ENCODE peak calls at places on chromosomes 7 and 10, in five cellular contexts. One of them, this sample, is unnamed.

GRCh38 chr7:129569811-129570215 is 41.7 kb upstream of the NRF1 start:
- DNase-seq in endothelial cell: no peak
- DNase-seq in brain microvascular endothelial cell: peak
- DNase-seq in CD4-positive, alpha-beta T cell: no peak
- DNase-seq in Panc1: peak
- DNase-seq in this sample: no peak

GRCh38 chr7:140364819-140365218 is 33.5 kb downstream of the SLC37A3 start:
- DNase-seq in endothelial cell: no peak
- DNase-seq in brain microvascular endothelial cell: no peak
- DNase-seq in CD4-positive, alpha-beta T cell: no peak
- DNase-seq in Panc1: no peak
- DNase-seq in this sample: no peak

GRCh38 chr7:98281757-98282652 is 519 bp downstream of the BRI3 start:
- DNase-seq in endothelial cell: peak
- DNase-seq in brain microvascular endothelial cell: no peak
- DNase-seq in CD4-positive, alpha-beta T cell: peak
- DNase-seq in Panc1: no peak
- DNase-seq in this sample: no peak

GRCh38 chr7:111045469-111045868 is 45.5 kb upstream of the LRRN3 start:
- DNase-seq in endothelial cell: no peak
- DNase-seq in brain microvascular endothelial cell: no peak
- DNase-seq in CD4-positive, alpha-beta T cell: no peak
- DNase-seq in Panc1: no peak
- DNase-seq in this sample: no peak

GRCh38 chr10:60488111-60488669 is 98.5 kb upstream of the ANK3 start:
- DNase-seq in endothelial cell: no peak
- DNase-seq in brain microvascular endothelial cell: no peak
- DNase-seq in CD4-positive, alpha-beta T cell: no peak
- DNase-seq in Panc1: no peak
- DNase-seq in this sample: no peak

GRCh38 chr10:94567714-94568520 is 22.3 kb downstream of the HELLS start:
- DNase-seq in endothelial cell: no peak
- DNase-seq in brain microvascular endothelial cell: no peak
- DNase-seq in CD4-positive, alpha-beta T cell: no peak
- DNase-seq in Panc1: no peak
- DNase-seq in this sample: no peak

GRCh38 chr7:79361214-79361613 is 92.3 kb downstream of the MAGI2 start:
- DNase-seq in endothelial cell: no peak
- DNase-seq in brain microvascular endothelial cell: no peak
- DNase-seq in CD4-positive, alpha-beta T cell: no peak
- DNase-seq in Panc1: no peak
- DNase-seq in this sample: no peak

GRCh38 chr10:75657351-75657750 is 225.9 kb downstream of the LRMDA start:
- DNase-seq in endothelial cell: no peak
- DNase-seq in brain microvascular endothelial cell: no peak
- DNase-seq in CD4-positive, alpha-beta T cell: no peak
- DNase-seq in Panc1: no peak
- DNase-seq in this sample: no peak

GRCh38 chr7:133052357-133052756 is 29.5 kb downstream of the CHCHD3 start:
- DNase-seq in endothelial cell: no peak
- DNase-seq in brain microvascular endothelial cell: no peak
- DNase-seq in CD4-positive, alpha-beta T cell: no peak
- DNase-seq in Panc1: no peak
- DNase-seq in this sample: no peak

GRCh38 chr10:97498841-97499560 is at the start of gene UBTD1:
- DNase-seq in endothelial cell: peak
- DNase-seq in brain microvascular endothelial cell: no peak
- DNase-seq in CD4-positive, alpha-beta T cell: peak
- DNase-seq in Panc1: no peak
- DNase-seq in this sample: no peak

GRCh38 chr10:59362991-59363390 is 642 bp upstream of the FAM13C start:
- DNase-seq in endothelial cell: peak
- DNase-seq in brain microvascular endothelial cell: peak
- DNase-seq in CD4-positive, alpha-beta T cell: no peak
- DNase-seq in Panc1: no peak
- DNase-seq in this sample: peak

GRCh38 chr10:124379609-124380193 is 39.0 kb downstream of the OAT start:
- DNase-seq in endothelial cell: no peak
- DNase-seq in brain microvascular endothelial cell: no peak
- DNase-seq in CD4-positive, alpha-beta T cell: no peak
- DNase-seq in Panc1: no peak
- DNase-seq in this sample: no peak

GRCh38 chr10:43865275-43866135 is 216.8 kb upstream of the ZNF32 start:
- DNase-seq in endothelial cell: no peak
- DNase-seq in brain microvascular endothelial cell: no peak
- DNase-seq in CD4-positive, alpha-beta T cell: no peak
- DNase-seq in Panc1: no peak
- DNase-seq in this sample: no peak

GRCh38 chr7:16719699-16720098 is 33.9 kb upstream of the TSPAN13 start:
- DNase-seq in endothelial cell: no peak
- DNase-seq in brain microvascular endothelial cell: no peak
- DNase-seq in CD4-positive, alpha-beta T cell: no peak
- DNase-seq in Panc1: no peak
- DNase-seq in this sample: no peak

GRCh38 chr10:74823791-74824183 is 2.6 kb upstream of the KAT6B start:
- DNase-seq in endothelial cell: no peak
- DNase-seq in brain microvascular endothelial cell: no peak
- DNase-seq in CD4-positive, alpha-beta T cell: no peak
- DNase-seq in Panc1: no peak
- DNase-seq in this sample: no peak

GRCh38 chr10:1048349-1048731 is 579 bp downstream of the IDI1 start:
- DNase-seq in endothelial cell: no peak
- DNase-seq in brain microvascular endothelial cell: no peak
- DNase-seq in CD4-positive, alpha-beta T cell: peak
- DNase-seq in Panc1: no peak
- DNase-seq in this sample: no peak

GRCh38 chr10:90652519-90652918 is 205.3 kb downstream of the HTR7 start:
- DNase-seq in endothelial cell: no peak
- DNase-seq in brain microvascular endothelial cell: peak
- DNase-seq in CD4-positive, alpha-beta T cell: no peak
- DNase-seq in Panc1: no peak
- DNase-seq in this sample: no peak
- TF ChIP-seq CTCF in endothelial cell: no peak
- TF ChIP-seq CTCF in brain microvascular endothelial cell: peak
- TF ChIP-seq CTCF in CD4-positive, alpha-beta T cell: no peak
- TF ChIP-seq CTCF in Panc1: peak
- TF ChIP-seq CTCF in this sample: no peak

GRCh38 chr10:5565671-5566581 is 41.2 kb downstream of the CALML3 start:
- DNase-seq in endothelial cell: no peak
- DNase-seq in brain microvascular endothelial cell: peak
- DNase-seq in CD4-positive, alpha-beta T cell: no peak
- DNase-seq in Panc1: no peak
- DNase-seq in this sample: no peak
- TF ChIP-seq CTCF in endothelial cell: no peak
- TF ChIP-seq CTCF in brain microvascular endothelial cell: no peak
- TF ChIP-seq CTCF in CD4-positive, alpha-beta T cell: no peak
- TF ChIP-seq CTCF in Panc1: no peak
- TF ChIP-seq CTCF in this sample: no peak

GRCh38 chr10:48361201-48361600 is 54.7 kb downstream of the MAPK8 start:
- DNase-seq in endothelial cell: no peak
- DNase-seq in brain microvascular endothelial cell: no peak
- DNase-seq in CD4-positive, alpha-beta T cell: no peak
- DNase-seq in Panc1: no peak
- DNase-seq in this sample: no peak

GRCh38 chr10:48366261-48366660 is 59.8 kb downstream of the MAPK8 start:
- DNase-seq in endothelial cell: no peak
- DNase-seq in brain microvascular endothelial cell: no peak
- DNase-seq in CD4-positive, alpha-beta T cell: no peak
- DNase-seq in Panc1: no peak
- DNase-seq in this sample: no peak

GRCh38 chr10:48364659-48365405 is 58.4 kb downstream of the MAPK8 start:
- DNase-seq in endothelial cell: no peak
- DNase-seq in brain microvascular endothelial cell: peak
- DNase-seq in CD4-positive, alpha-beta T cell: no peak
- DNase-seq in Panc1: no peak
- DNase-seq in this sample: no peak

GRCh38 chr10:48365668-48366067 is 59.2 kb downstream of the MAPK8 start:
- DNase-seq in endothelial cell: no peak
- DNase-seq in brain microvascular endothelial cell: no peak
- DNase-seq in CD4-positive, alpha-beta T cell: no peak
- DNase-seq in Panc1: no peak
- DNase-seq in this sample: no peak

DNA sequence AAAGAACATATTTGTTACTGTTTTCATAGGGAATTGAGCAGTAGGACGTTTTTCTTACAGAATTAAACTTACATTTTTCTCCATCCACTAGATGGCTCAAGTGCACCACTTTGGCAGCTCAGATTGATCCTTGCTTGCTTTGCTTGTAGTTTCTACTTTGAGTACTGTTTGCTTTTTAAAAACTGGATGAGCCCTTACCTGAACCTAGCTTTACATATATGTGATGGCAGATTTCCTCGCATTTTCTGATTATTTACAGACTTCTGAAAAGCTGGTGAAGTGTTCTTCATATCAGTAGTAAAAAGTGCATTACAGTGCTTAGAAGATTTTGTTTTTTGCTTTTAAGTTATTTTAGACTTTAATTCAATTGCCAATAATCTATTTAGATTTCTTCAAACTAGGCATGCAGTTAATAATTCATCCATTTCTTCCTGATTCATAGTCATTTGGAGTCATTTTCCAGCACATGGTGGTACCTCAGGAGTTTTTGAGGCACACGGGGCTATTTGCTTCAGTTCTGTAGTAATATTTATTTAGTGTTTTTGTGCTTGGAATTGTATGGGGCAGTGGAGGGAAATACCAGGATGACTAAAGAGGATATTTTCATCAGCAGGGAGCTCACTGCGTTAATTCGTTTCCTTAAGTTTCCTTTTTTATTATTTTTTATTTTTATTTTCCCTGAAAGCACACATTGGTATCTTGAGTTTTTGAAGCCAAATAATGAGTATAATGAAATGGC is 57.3 kb downstream of the MAPK8 start:
- DNase-seq in endothelial cell: peak
- DNase-seq in brain microvascular endothelial cell: peak
- DNase-seq in CD4-positive, alpha-beta T cell: no peak
- DNase-seq in Panc1: peak
- DNase-seq in this sample: peak
- TF ChIP-seq CTCF in endothelial cell: peak
- TF ChIP-seq CTCF in brain microvascular endothelial cell: peak
- TF ChIP-seq CTCF in CD4-positive, alpha-beta T cell: peak
- TF ChIP-seq CTCF in Panc1: peak
- TF ChIP-seq CTCF in this sample: peak

GRCh38 chr10:29636178-29636577 is 1.4 kb upstream of the SVIL start:
- DNase-seq in endothelial cell: no peak
- DNase-seq in brain microvascular endothelial cell: peak
- DNase-seq in CD4-positive, alpha-beta T cell: no peak
- DNase-seq in Panc1: no peak
- DNase-seq in this sample: no peak

GRCh38 chr10:29634105-29634504 is 666 bp downstream of the SVIL start:
- DNase-seq in endothelial cell: no peak
- DNase-seq in brain microvascular endothelial cell: no peak
- DNase-seq in CD4-positive, alpha-beta T cell: no peak
- DNase-seq in Panc1: no peak
- DNase-seq in this sample: no peak

GRCh38 chr10:29635711-29636144 is 957 bp upstream of the SVIL start:
- DNase-seq in endothelial cell: peak
- DNase-seq in brain microvascular endothelial cell: peak
- DNase-seq in CD4-positive, alpha-beta T cell: no peak
- DNase-seq in Panc1: no peak
- DNase-seq in this sample: no peak

GRCh38 chr10:29637537-29637936 is 2.8 kb upstream of the SVIL start:
- DNase-seq in endothelial cell: no peak
- DNase-seq in brain microvascular endothelial cell: no peak
- DNase-seq in CD4-positive, alpha-beta T cell: no peak
- DNase-seq in Panc1: no peak
- DNase-seq in this sample: no peak

DNA sequence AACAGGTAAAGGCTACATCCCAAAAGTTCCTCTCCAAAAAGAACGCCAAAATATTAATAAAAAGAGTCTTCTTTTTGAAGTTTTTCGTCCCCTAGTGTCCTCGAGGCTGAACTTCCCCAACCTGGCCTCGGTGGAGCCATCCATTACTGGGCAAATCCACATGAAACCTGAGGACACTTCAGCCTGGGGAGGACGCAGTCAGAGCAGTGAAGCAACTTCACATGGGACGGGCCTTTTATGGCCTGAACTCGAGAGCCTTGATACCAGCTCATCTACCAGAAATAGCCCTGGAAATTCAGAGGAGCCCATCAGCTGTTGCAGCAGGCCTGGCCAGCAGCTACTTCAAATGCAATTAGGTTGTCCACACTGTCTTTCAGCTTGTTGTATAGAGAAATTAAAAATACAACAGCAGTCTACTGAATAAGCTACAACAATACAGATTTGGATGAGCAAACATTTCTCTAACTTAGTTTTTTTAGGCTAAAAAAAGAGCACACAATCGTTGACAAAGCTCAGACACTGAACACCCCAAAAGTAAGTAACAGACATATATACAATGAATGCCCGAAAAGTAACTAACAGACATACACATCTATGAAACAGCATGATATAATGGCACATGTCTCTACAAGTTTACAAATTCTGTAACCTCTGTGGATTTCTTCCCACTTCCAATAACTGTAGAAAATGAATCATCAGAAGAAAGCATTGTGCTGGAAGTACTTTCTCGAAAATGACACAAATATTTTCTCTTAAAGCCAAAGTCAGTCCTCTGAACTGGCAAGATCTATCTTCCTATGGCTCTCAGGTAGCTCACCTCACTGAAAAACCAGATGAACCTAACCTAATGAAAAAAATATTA is at the start of gene SVIL:
- DNase-seq in endothelial cell: no peak
- DNase-seq in brain microvascular endothelial cell: peak
- DNase-seq in CD4-positive, alpha-beta T cell: no peak
- DNase-seq in Panc1: no peak
- DNase-seq in this sample: no peak
- TF ChIP-seq CTCF in endothelial cell: no peak
- TF ChIP-seq CTCF in brain microvascular endothelial cell: peak
- TF ChIP-seq CTCF in CD4-positive, alpha-beta T cell: no peak
- TF ChIP-seq CTCF in Panc1: no peak
- TF ChIP-seq CTCF in this sample: peak

GRCh38 chr7:70506463-70506862 is 625.5 kb upstream of the GALNT17 start:
- DNase-seq in endothelial cell: peak
- DNase-seq in brain microvascular endothelial cell: no peak
- DNase-seq in CD4-positive, alpha-beta T cell: no peak
- DNase-seq in Panc1: no peak
- DNase-seq in this sample: peak
- TF ChIP-seq CTCF in endothelial cell: no peak
- TF ChIP-seq CTCF in brain microvascular endothelial cell: peak
- TF ChIP-seq CTCF in CD4-positive, alpha-beta T cell: no peak
- TF ChIP-seq CTCF in Panc1: no peak
- TF ChIP-seq CTCF in this sample: peak

GRCh38 chr7:54476609-54477008 is 65.6 kb upstream of the VSTM2A start:
- DNase-seq in endothelial cell: no peak
- DNase-seq in brain microvascular endothelial cell: no peak
- DNase-seq in CD4-positive, alpha-beta T cell: no peak
- DNase-seq in Panc1: no peak
- DNase-seq in this sample: no peak

GRCh38 chr7:54477083-54477482 is 65.1 kb upstream of the VSTM2A start:
- DNase-seq in endothelial cell: no peak
- DNase-seq in brain microvascular endothelial cell: no peak
- DNase-seq in CD4-positive, alpha-beta T cell: no peak
- DNase-seq in Panc1: no peak
- DNase-seq in this sample: no peak
- TF ChIP-seq CTCF in endothelial cell: peak
- TF ChIP-seq CTCF in brain microvascular endothelial cell: no peak
- TF ChIP-seq CTCF in CD4-positive, alpha-beta T cell: no peak
- TF ChIP-seq CTCF in Panc1: peak
- TF ChIP-seq CTCF in this sample: peak

This sample was measured in neural crest cell.